ENCODE peak calls at places on chromosomes 4 and X, in five cellular contexts. T is dorsolateral prefrontal cortex, Y is Calu3, Q is BJ, E is epithelial cell of esophagus. S is an unnamed sample.
A peak's percentile ranks its signal among the peaks of the same experiment; 100 is the strongest.

GRCh38 chrX:40107291-40108083 is 9.7 kb upstream of the BCOR start:
- DNase-seq in T (peak; percentile 39), Y (peak; percentile 65), Q (no peak), E (no peak), S (no peak)

GRCh38 chr4:139684351-139684750 is 18.7 kb downstream of the MGST2 start:
- DNase-seq in T (no peak), Y (no peak), Q (no peak), E (no peak), S (no peak)

GRCh38 chrX:77223046-77223445 is 224.1 kb upstream of the FGF16 start:
- DNase-seq in T (no peak), Y (no peak), Q (no peak), E (no peak), S (no peak)

GRCh38 chrX:16892504-16893362 is 22.6 kb upstream of the RBBP7 start:
- DNase-seq in T (peak; percentile 51), Y (peak; percentile 72), Q (no peak), E (peak; percentile 75), S (peak; percentile 52)

GRCh38 chrX:46298821-46299220 is 246.4 kb downstream of the ZNF674 start:
- DNase-seq in T (no peak), Y (no peak), Q (peak; percentile 36), E (no peak), S (no peak)

GRCh38 chr4:161663844-161664243 is 500.0 kb downstream of the FSTL5 start:
- DNase-seq in T (no peak), Y (no peak), Q (no peak), E (no peak), S (no peak)

GRCh38 chrX:97016106-97016505 is 132.4 kb downstream of the RPA4 start:
- DNase-seq in T (no peak), Y (no peak), Q (no peak), E (no peak), S (no peak)

GRCh38 chr4:188826393-188826792 is 687.2 kb downstream of the TRIML1 start:
- DNase-seq in T (no peak), Y (no peak), Q (no peak), E (no peak), S (no peak)

GRCh38 chrX:4547218-4547836 is 833.9 kb upstream of the PRKX start:
- DNase-seq in T (peak; percentile 38), Y (peak; percentile 41), Q (no peak), E (peak; percentile 40), S (no peak)

GRCh38 chr4:154807042-154807630 is 26.1 kb downstream of the RBM46 start:
- DNase-seq in T (no peak), Y (no peak), Q (no peak), E (peak; percentile 59), S (no peak)

GRCh38 chrX:10884246-10884645 is 226.9 kb upstream of the HCCS start:
- DNase-seq in T (no peak), Y (no peak), Q (no peak), E (no peak), S (no peak)

GRCh38 chrX:3576886-3577516 is 136.4 kb downstream of the PRKX start:
- DNase-seq in T (no peak), Y (no peak), Q (peak; percentile 59), E (no peak), S (no peak)

GRCh38 chrX:155577682-155578081 is 35.1 kb downstream of the TMLHE start:
- DNase-seq in T (no peak), Y (no peak), Q (no peak), E (no peak), S (no peak)

GRCh38 chr4:101348367-101348827 is 1.1 kb upstream of the PPP3CA start:
- DNase-seq in T (peak; percentile 57), Y (no peak), Q (no peak), E (peak; percentile 45), S (no peak)

GRCh38 chr4:68272860-68273259 is 27.4 kb upstream of the TMPRSS11B start:
- DNase-seq in T (no peak), Y (no peak), Q (no peak), E (peak; percentile 54), S (no peak)

GRCh38 chr4:17523626-17524025 is 8.7 kb downstream of the CLRN2 start:
- DNase-seq in T (no peak), Y (no peak), Q (no peak), E (no peak), S (no peak)

GRCh38 chr4:113823291-113823659 is 61.7 kb upstream of the CAMK2D start:
- DNase-seq in T (no peak), Y (no peak), Q (no peak), E (peak; percentile 26), S (no peak)

GRCh38 chr4:138161351-138161750 is 80.8 kb downstream of the SLC7A11 start:
- DNase-seq in T (no peak), Y (no peak), Q (no peak), E (no peak), S (no peak)

GRCh38 chr4:127997534-127998388 is 32.6 kb downstream of the ABHD18 start:
- DNase-seq in T (no peak), Y (no peak), Q (no peak), E (peak; percentile 69), S (no peak)

GRCh38 chr4:151743128-151743854 is 17.5 kb downstream of the GATB start:
- DNase-seq in T (no peak), Y (no peak), Q (no peak), E (peak; percentile 62), S (no peak)

GRCh38 chrX:26442340-26442739 is 226.4 kb downstream of the MAGEB5 start:
- DNase-seq in T (no peak), Y (peak; percentile 23), Q (no peak), E (peak; percentile 18), S (no peak)

GRCh38 chrX:71492086-71493065 is 40.5 kb upstream of the OGT start:
- DNase-seq in T (peak; percentile 4), Y (peak; percentile 40), Q (no peak), E (no peak), S (no peak)

GRCh38 chrX:9293051-9293496 is 171.8 kb upstream of the TBL1X start:
- DNase-seq in T (no peak), Y (no peak), Q (no peak), E (no peak), S (no peak)

GRCh38 chrX:10755477-10756334 is 135.3 kb upstream of the MID1 start:
- DNase-seq in T (no peak), Y (peak; percentile 6), Q (no peak), E (peak; percentile 30), S (no peak)

GRCh38 chr4:99683913-99684312 is 26.3 kb upstream of the C4orf54 start:
- DNase-seq in T (no peak), Y (no peak), Q (no peak), E (no peak), S (no peak)

GRCh38 chrX:150465856-150466775 is 102.3 kb upstream of the MTM1 start:
- DNase-seq in T (no peak), Y (no peak), Q (no peak), E (no peak), S (no peak)
- TF ChIP-seq CTCF in T (no peak), Y (no peak), Q (no peak), E (no peak), S (no peak)

DNA sequence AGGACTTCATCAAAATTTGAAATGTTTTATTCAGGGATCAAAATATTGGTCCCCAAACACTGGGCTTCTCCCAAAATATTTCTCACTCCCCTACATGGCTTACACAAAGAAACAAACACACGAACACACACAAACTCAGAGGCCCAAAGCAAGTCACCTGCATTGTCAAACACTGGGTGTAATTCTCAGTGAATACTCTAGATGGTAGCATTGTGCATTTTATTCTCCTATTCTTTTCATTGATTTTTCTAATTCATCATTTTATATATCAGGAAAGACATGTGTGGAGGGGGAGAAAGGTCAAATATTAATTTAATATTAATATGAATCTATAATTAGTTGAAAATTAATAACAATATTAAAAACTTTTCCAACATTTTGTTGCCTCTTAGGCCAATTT is 72.3 kb upstream of the TNMD start:
- DNase-seq in T (no peak), Y (no peak), Q (no peak), E (peak; percentile 8), S (no peak)
- TF ChIP-seq CTCF in T (peak; percentile 61), Y (peak; percentile 35), Q (peak; percentile 37), E (peak; percentile 44), S (peak; percentile 68)

DNA sequence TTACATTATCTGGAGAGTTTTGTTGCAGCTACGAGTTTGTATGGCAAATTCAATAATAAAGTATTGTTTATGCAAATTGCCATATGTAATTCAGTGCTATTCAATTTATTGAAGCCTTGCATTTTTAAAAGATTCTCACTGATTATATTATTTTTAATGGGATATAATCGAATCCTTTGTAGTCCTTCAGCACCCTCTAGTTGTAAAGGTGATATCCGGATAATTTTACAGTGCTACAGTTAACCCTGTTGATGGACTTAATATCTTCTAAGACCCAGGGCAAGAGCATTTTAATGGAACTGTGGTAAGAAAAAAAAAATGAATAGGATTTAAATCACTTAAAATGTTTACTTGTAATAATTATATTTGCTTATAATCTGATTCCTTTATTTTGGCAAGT is 48.5 kb upstream of the GRIA2 start:
- DNase-seq in T (no peak), Y (no peak), Q (no peak), E (peak; percentile 19), S (no peak)
- TF ChIP-seq CTCF in T (no peak), Y (no peak), Q (no peak), E (peak; percentile 19), S (no peak)

GRCh38 chr4:165926307-165926706 is 53.3 kb downstream of the TLL1 start:
- DNase-seq in T (no peak), Y (no peak), Q (no peak), E (no peak), S (no peak)
- TF ChIP-seq CTCF in T (no peak), Y (no peak), Q (no peak), E (no peak), S (no peak)

DNA sequence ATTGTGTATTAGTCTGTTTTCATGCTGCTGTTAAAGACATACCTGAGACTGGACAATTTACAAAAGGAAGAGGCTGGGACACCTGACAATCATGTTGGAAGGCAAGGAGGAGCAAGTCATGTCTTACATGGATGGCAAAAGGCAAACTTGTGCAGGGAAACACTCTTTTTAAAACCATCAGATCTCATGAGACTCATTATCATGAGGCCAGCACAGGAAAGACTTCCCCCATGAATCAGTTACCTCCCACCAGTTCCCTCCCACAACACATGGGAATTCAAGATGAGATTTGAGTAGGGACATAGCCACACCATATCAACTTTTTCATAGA is 11.2 kb downstream of the TENT5D start:
- DNase-seq in T (no peak), Y (no peak), Q (no peak), E (no peak), S (no peak)
- TF ChIP-seq CTCF in T (no peak), Y (no peak), Q (no peak), E (no peak), S (peak; percentile 2)